ENCODE peak calls at places on chromosomes 3 and 15, in nine cellular contexts. V, T, D, B, J, G, C, Q and K are unnamed samples.

GRCh38 chr3:50602675-50603191 is 8.8 kb downstream of the CISH start:
- DNase-seq in C (no peak), G (peak), V (no peak), Q (no peak), J (peak), T (no peak), B (no peak), D (no peak), K (peak)

GRCh38 chr3:56502738-56503137 is 34.5 kb upstream of the ERC2 start:
- DNase-seq in G (no peak), T (no peak), B (no peak), J (no peak), Q (no peak), V (no peak), D (no peak), C (no peak), K (no peak)

GRCh38 chr3:169923831-169924230 is 12.5 kb downstream of the SAMD7 start:
- DNase-seq in D (no peak), C (no peak), J (no peak), B (no peak), Q (no peak), G (peak), T (no peak), V (no peak), K (no peak)

GRCh38 chr3:65551945-65552344 is 486.8 kb downstream of the MAGI1 start:
- DNase-seq in J (no peak), C (no peak), T (no peak), D (no peak), V (no peak), B (no peak), G (no peak), Q (no peak), K (no peak)

GRCh38 chr15:67047149-67047661 is 18.2 kb upstream of the SMAD3 start:
- DNase-seq in D (no peak), Q (no peak), C (no peak), G (no peak), J (no peak), B (no peak), T (no peak), V (no peak), K (no peak)

GRCh38 chr15:86317379-86317745 is 237.7 kb downstream of the AGBL1 start:
- DNase-seq in Q (no peak), C (no peak), D (no peak), B (no peak), T (no peak), V (no peak), G (no peak), J (no peak), K (peak)

GRCh38 chr3:162428192-162428591 is 931.6 kb downstream of the OTOL1 start:
- DNase-seq in C (no peak), T (no peak), D (no peak), Q (no peak), V (no peak), J (no peak), G (no peak), B (no peak), K (no peak)

GRCh38 chr3:169771651-169772529 is 1.3 kb upstream of the MYNN start:
- DNase-seq in B (peak), J (peak), D (no peak), G (peak), V (no peak), Q (peak), T (peak), C (no peak), K (no peak)

GRCh38 chr3:64058592-64058991 is 35.3 kb upstream of the PSMD6 start:
- DNase-seq in T (no peak), C (no peak), G (no peak), V (no peak), J (no peak), D (no peak), Q (no peak), B (no peak), K (no peak)

GRCh38 chr3:53145109-53146077 is 15.2 kb upstream of the RFT1 start:
- DNase-seq in B (no peak), T (no peak), V (peak), Q (no peak), D (no peak), G (no peak), C (no peak), J (peak), K (no peak)

GRCh38 chr3:28726840-28727239 is 378.2 kb upstream of the AZI2 start:
- DNase-seq in G (peak), J (peak), C (peak), Q (no peak), V (peak), T (no peak), D (peak), B (peak), K (peak)

GRCh38 chr3:195147649-195148121 is 123.3 kb downstream of the XXYLT1 start:
- DNase-seq in B (no peak), G (peak), C (no peak), D (no peak), T (no peak), V (no peak), Q (no peak), J (no peak), K (no peak)

GRCh38 chr3:154151969-154152368 is 30.8 kb downstream of the ARHGEF26 start:
- DNase-seq in D (peak), V (no peak), Q (peak), T (no peak), B (no peak), J (no peak), G (peak), C (peak), K (peak)

GRCh38 chr3:156680243-156680930 is 6.0 kb downstream of the TIPARP start:
- DNase-seq in C (no peak), Q (no peak), D (no peak), T (no peak), G (no peak), J (no peak), V (no peak), B (no peak), K (no peak)

GRCh38 chr15:96122077-96123027 is 208.1 kb upstream of the NR2F2 start:
- DNase-seq in V (no peak), D (no peak), C (no peak), J (no peak), B (peak), G (no peak), Q (no peak), T (no peak), K (peak)

GRCh38 chr3:99980606-99981005 is 133.7 kb downstream of the FILIP1L start:
- DNase-seq in V (no peak), C (no peak), D (no peak), B (no peak), Q (no peak), T (no peak), G (no peak), J (no peak), K (no peak)

GRCh38 chr3:44128057-44128775 is 113.5 kb upstream of the TOPAZ1 start:
- DNase-seq in Q (no peak), J (no peak), T (no peak), G (peak), V (no peak), D (no peak), C (no peak), B (no peak), K (no peak)

GRCh38 chr3:445960-446359 is 249.4 kb downstream of the CHL1 start:
- DNase-seq in B (no peak), D (no peak), J (no peak), T (no peak), G (no peak), V (no peak), Q (no peak), C (no peak), K (no peak)